ENCODE peak calls at places on chromosomes 5 and 9, in four cellular contexts. S is choroid plexus epithelial cell; N is effector memory CD4-positive, alpha-beta T cell; V is CD8-positive, alpha-beta T cell. B is an unnamed sample.

GRCh38 chr5:97297063-97297715 is 114.1 kb upstream of the RIOK2 start:
- DNase-seq in S (peak; percentile 16), N (no peak), V (no peak), B (peak; percentile 6)

GRCh38 chr5:104699438-104699837 is 1136.8 kb upstream of the NUDT12 start:
- DNase-seq in S (no peak), N (no peak), V (no peak), B (no peak)

GRCh38 chr9:108259917-108260675 is 595.7 kb downstream of the ACTL7B start:
- DNase-seq in S (no peak), N (no peak), V (no peak), B (no peak)

GRCh38 chr9:29830815-29831214 is 2257.5 kb upstream of the C9orf72 start:
- DNase-seq in S (peak; percentile 77), N (no peak), V (no peak), B (no peak)

GRCh38 chr5:158807-159447 is 32.4 kb upstream of the LRRC14B start:
- DNase-seq in S (no peak), N (no peak), V (no peak), B (no peak)

GRCh38 chr5:91848453-91848852 is 465.3 kb upstream of the ARRDC3 start:
- DNase-seq in S (peak; percentile 84), N (no peak), V (no peak), B (no peak)

GRCh38 chr5:78295035-78295961 is 800 bp upstream of the AP3B1 start:
- DNase-seq in S (no peak), N (peak; percentile 30), V (no peak), B (no peak)

GRCh38 chr5:17813214-17813613 is 179.0 kb downstream of the TAF11L14 start:
- DNase-seq in S (peak; percentile 33), N (no peak), V (no peak), B (no peak)

GRCh38 chr9:112020680-112021596 is 124.3 kb downstream of the UGCG start:
- DNase-seq in S (peak; percentile 68), N (no peak), V (no peak), B (no peak)

GRCh38 chr5:128082551-128083032 is 974 bp upstream of the SLC12A2 start:
- DNase-seq in S (no peak), N (no peak), V (no peak), B (no peak)